ENCODE peak calls at places on chromosome 7, in eight cellular contexts. Z, Y, R, Q, O, F, S and J are unnamed samples.

GRCh38 chr7:145729701-145730100 is 386.9 kb upstream of the CNTNAP2 start:
- DNase-seq in Z (no peak), Y (no peak), R (no peak), Q (no peak), O (no peak), F (no peak), S (no peak), J (no peak)

GRCh38 chr7:141418087-141418486 is 133.1 kb upstream of the AGK start:
- DNase-seq in Z (no peak), Y (no peak), R (no peak), Q (no peak), O (no peak), F (no peak), S (no peak), J (no peak)

GRCh38 chr7:95527033-95527775 is 41.5 kb downstream of the ASB4 start:
- DNase-seq in Z (peak; percentile 48), Y (no peak), R (peak; percentile 77), Q (peak; percentile 67), O (no peak), F (no peak), S (peak; percentile 74), J (peak; percentile 69)

GRCh38 chr7:73880755-73881328 is 19.9 kb downstream of the TMEM270 start:
- DNase-seq in Z (no peak), Y (no peak), R (peak; percentile 51), Q (no peak), O (no peak), F (no peak), S (no peak), J (no peak)

GRCh38 chr7:114472896-114473512 is 58.4 kb downstream of the FOXP2 start:
- DNase-seq in Z (no peak), Y (no peak), R (no peak), Q (no peak), O (no peak), F (no peak), S (no peak), J (no peak)

GRCh38 chr7:13984831-13985685 is 4.4 kb downstream of the ETV1 start:
- DNase-seq in Z (no peak), Y (no peak), R (no peak), Q (no peak), O (no peak), F (no peak), S (no peak), J (no peak)

GRCh38 chr7:2564970-2565546 is 6.3 kb downstream of the IQCE start:
- DNase-seq in Z (peak; percentile 63), Y (no peak), R (no peak), Q (no peak), O (no peak), F (no peak), S (no peak), J (no peak)

GRCh38 chr7:121447939-121448338 is 51.8 kb upstream of the FAM3C start:
- DNase-seq in Z (no peak), Y (no peak), R (no peak), Q (no peak), O (no peak), F (no peak), S (no peak), J (no peak)

GRCh38 chr7:68442931-68443631 is 1155.2 kb upstream of the AUTS2 start:
- DNase-seq in Z (no peak), Y (no peak), R (no peak), Q (no peak), O (no peak), F (no peak), S (no peak), J (no peak)

GRCh38 chr7:21448974-21449373 is 21.1 kb downstream of the SP4 start:
- DNase-seq in Z (no peak), Y (no peak), R (no peak), Q (no peak), O (no peak), F (no peak), S (no peak), J (no peak)

GRCh38 chr7:47884675-47885074 is 63.6 kb downstream of the PKD1L1 start:
- DNase-seq in Z (no peak), Y (no peak), R (no peak), Q (peak; percentile 29), O (no peak), F (peak; percentile 79), S (no peak), J (no peak)

GRCh38 chr7:30594055-30594539 is 581 bp upstream of the GARS1 start:
- DNase-seq in Z (peak; percentile 49), Y (no peak), R (peak; percentile 78), Q (peak; percentile 70), O (peak; percentile 23), F (no peak), S (peak; percentile 71), J (peak; percentile 68)

GRCh38 chr7:7017707-7018265 is 164.6 kb upstream of the C1GALT1 start:
- DNase-seq in Z (no peak), Y (no peak), R (no peak), Q (no peak), O (no peak), F (no peak), S (no peak), J (no peak)

GRCh38 chr7:39880556-39880955 is 69.5 kb upstream of the CDK13 start:
- DNase-seq in Z (no peak), Y (no peak), R (no peak), Q (no peak), O (no peak), F (no peak), S (no peak), J (no peak)

GRCh38 chr7:17599733-17600685 is 301.6 kb downstream of the AHR start:
- DNase-seq in Z (no peak), Y (no peak), R (no peak), Q (no peak), O (no peak), F (no peak), S (no peak), J (no peak)

GRCh38 chr7:149495785-149496641 is 1.6 kb downstream of the ZNF746 start:
- DNase-seq in Z (peak; percentile 62), Y (peak; percentile 61), R (peak; percentile 61), Q (no peak), O (no peak), F (no peak), S (peak; percentile 93), J (no peak)

GRCh38 chr7:138099813-138100212 is 23.6 kb downstream of the AKR1D1 start:
- DNase-seq in Z (no peak), Y (no peak), R (no peak), Q (no peak), O (no peak), F (no peak), S (no peak), J (no peak)

GRCh38 chr7:142352543-142352942 is 94.7 kb upstream of the PRSS58 start:
- DNase-seq in Z (no peak), Y (no peak), R (no peak), Q (no peak), O (no peak), F (no peak), S (no peak), J (no peak)

GRCh38 chr7:70649323-70649722 is 482.6 kb upstream of the GALNT17 start:
- DNase-seq in Z (no peak), Y (no peak), R (no peak), Q (no peak), O (no peak), F (no peak), S (no peak), J (no peak)

GRCh38 chr7:130566898-130567280 is 75.0 kb downstream of the MEST start:
- DNase-seq in Z (no peak), Y (no peak), R (no peak), Q (no peak), O (no peak), F (no peak), S (no peak), J (no peak)

GRCh38 chr7:116671681-116672595 is at the start of gene MET:
- DNase-seq in Z (peak; percentile 86), Y (peak; percentile 84), R (peak; percentile 73), Q (peak; percentile 83), O (no peak), F (no peak), S (peak; percentile 85), J (peak; percentile 85)

GRCh38 chr7:12322287-12322902 is 81.3 kb downstream of the VWDE start:
- DNase-seq in Z (no peak), Y (no peak), R (peak; percentile 10), Q (no peak), O (no peak), F (no peak), S (no peak), J (no peak)

GRCh38 chr7:110591341-110591740 is 499.6 kb upstream of the LRRN3 start:
- DNase-seq in Z (no peak), Y (no peak), R (no peak), Q (no peak), O (no peak), F (no peak), S (no peak), J (no peak)

GRCh38 chr7:491958-492713 is 27.5 kb downstream of the PDGFA start:
- DNase-seq in Z (no peak), Y (no peak), R (no peak), Q (no peak), O (no peak), F (no peak), S (peak; percentile 58), J (no peak)

GRCh38 chr7:101911800-101912705 is 94.6 kb downstream of the CUX1 start:
- DNase-seq in Z (peak; percentile 44), Y (no peak), R (no peak), Q (no peak), O (no peak), F (no peak), S (peak; percentile 97), J (peak; percentile 60)
- TF ChIP-seq POLR2AphosphoS5 in Z (peak; percentile 83), Y (peak; percentile 83), R (no peak), Q (no peak), O (no peak), F (peak; percentile 77), S (peak; percentile 95), J (no peak)

GRCh38 chr7:18770852-18771251 is 275.3 kb downstream of the HDAC9 start:
- DNase-seq in Z (no peak), Y (no peak), R (no peak), Q (no peak), O (no peak), F (no peak), S (no peak), J (no peak)
- TF ChIP-seq EP300 in Z (no peak), Y (no peak), R (no peak), Q (no peak), O (no peak), F (no peak), S (no peak), J (no peak)

GRCh38 chr7:42689626-42690025 is 222.2 kb downstream of the C7orf25 start:
- DNase-seq in Z (no peak), Y (no peak), R (no peak), Q (no peak), O (no peak), F (no peak), S (no peak), J (no peak)

GRCh38 chr7:42691030-42691639 is 220.7 kb downstream of the C7orf25 start:
- DNase-seq in Z (peak; percentile 12), Y (no peak), R (peak; percentile 17), Q (peak; percentile 52), O (no peak), F (peak; percentile 91), S (no peak), J (no peak)

GRCh38 chr7:42686594-42687156 is 225.2 kb downstream of the C7orf25 start:
- DNase-seq in Z (no peak), Y (no peak), R (no peak), Q (peak; percentile 62), O (no peak), F (no peak), S (no peak), J (no peak)

GRCh38 chr7:42685911-42686310 is 226.0 kb downstream of the C7orf25 start:
- DNase-seq in Z (no peak), Y (no peak), R (no peak), Q (no peak), O (no peak), F (no peak), S (no peak), J (no peak)
- TF ChIP-seq CTCF in Z (no peak), Y (no peak), R (no peak), Q (no peak), O (no peak), F (no peak), S (no peak), J (no peak)

GRCh38 chr7:151735854-151736402 is 141.0 kb downstream of the PRKAG2 start:
- DNase-seq in Z (no peak), Y (no peak), R (no peak), Q (no peak), O (no peak), F (no peak), S (no peak), J (no peak)
- TF ChIP-seq POLR2AphosphoS5 in Z (no peak), Y (no peak), R (no peak), Q (no peak), O (no peak), F (no peak), S (no peak), J (no peak)